ENCODE peak calls at places on chromosomes 5 and 9, in five cellular contexts. One of them, this sample, is unnamed.

GRCh38 chr5:150641006-150641570 is 628 bp downstream of the SYNPO start:
- DNase-seq in GM23338: no peak
- DNase-seq in hepatocyte: no peak
- DNase-seq in cardiac fibroblast: peak
- DNase-seq in choroid plexus epithelial cell: peak
- DNase-seq in this sample: peak

GRCh38 chr5:171825046-171825445 is 39.4 kb downstream of the SMIM23 start:
- DNase-seq in cardiac fibroblast: no peak
- DNase-seq in hepatocyte: no peak
- DNase-seq in choroid plexus epithelial cell: no peak
- DNase-seq in GM23338: no peak
- DNase-seq in this sample: no peak

GRCh38 chr9:113886471-113886870 is 10.4 kb downstream of the ZNF618 start:
- DNase-seq in GM23338: peak
- DNase-seq in hepatocyte: no peak
- DNase-seq in cardiac fibroblast: peak
- DNase-seq in choroid plexus epithelial cell: peak
- DNase-seq in this sample: peak

GRCh38 chr5:38468978-38469706 is 87.3 kb downstream of the LIFR start:
- DNase-seq in choroid plexus epithelial cell: peak
- DNase-seq in GM23338: no peak
- DNase-seq in cardiac fibroblast: peak
- DNase-seq in hepatocyte: no peak
- DNase-seq in this sample: no peak

GRCh38 chr5:91177085-91177484 is 206.0 kb downstream of the ARRDC3 start:
- DNase-seq in choroid plexus epithelial cell: no peak
- DNase-seq in cardiac fibroblast: no peak
- DNase-seq in hepatocyte: no peak
- DNase-seq in GM23338: no peak
- DNase-seq in this sample: no peak

GRCh38 chr5:137836997-137837396 is 30.7 kb upstream of the MYOT start:
- DNase-seq in cardiac fibroblast: peak
- DNase-seq in hepatocyte: peak
- DNase-seq in choroid plexus epithelial cell: peak
- DNase-seq in GM23338: no peak
- DNase-seq in this sample: peak

GRCh38 chr9:97315550-97315949 is 8.1 kb downstream of the CCDC180 start:
- DNase-seq in GM23338: no peak
- DNase-seq in choroid plexus epithelial cell: peak
- DNase-seq in cardiac fibroblast: peak
- DNase-seq in hepatocyte: peak
- DNase-seq in this sample: peak

GRCh38 chr5:103450333-103451061 is 112.1 kb downstream of the NUDT12 start:
- DNase-seq in choroid plexus epithelial cell: peak
- DNase-seq in hepatocyte: no peak
- DNase-seq in cardiac fibroblast: peak
- DNase-seq in GM23338: no peak
- DNase-seq in this sample: peak

GRCh38 chr9:120242397-120242796 is 337.6 kb downstream of the CDK5RAP2 start:
- DNase-seq in GM23338: no peak
- DNase-seq in cardiac fibroblast: no peak
- DNase-seq in hepatocyte: no peak
- DNase-seq in choroid plexus epithelial cell: no peak
- DNase-seq in this sample: no peak

GRCh38 chr9:15272377-15272928 is 34.6 kb downstream of the TTC39B start:
- DNase-seq in cardiac fibroblast: no peak
- DNase-seq in GM23338: no peak
- DNase-seq in choroid plexus epithelial cell: no peak
- DNase-seq in hepatocyte: no peak
- DNase-seq in this sample: no peak

GRCh38 chr5:81782811-81783210 is 31.9 kb upstream of the SSBP2 start:
- DNase-seq in choroid plexus epithelial cell: peak
- DNase-seq in GM23338: no peak
- DNase-seq in cardiac fibroblast: peak
- DNase-seq in hepatocyte: no peak
- DNase-seq in this sample: peak

GRCh38 chr5:14727428-14727865 is 62.9 kb downstream of the OTULIN start:
- DNase-seq in GM23338: peak
- DNase-seq in choroid plexus epithelial cell: peak
- DNase-seq in cardiac fibroblast: peak
- DNase-seq in hepatocyte: peak
- DNase-seq in this sample: peak

GRCh38 chr5:88509403-88509802 is 240.8 kb upstream of the TMEM161B start:
- DNase-seq in choroid plexus epithelial cell: no peak
- DNase-seq in hepatocyte: peak
- DNase-seq in GM23338: no peak
- DNase-seq in cardiac fibroblast: no peak
- DNase-seq in this sample: no peak

GRCh38 chr5:131252824-131253171 is 11.1 kb upstream of the CDC42SE2 start:
- DNase-seq in hepatocyte: no peak
- DNase-seq in cardiac fibroblast: no peak
- DNase-seq in GM23338: no peak
- DNase-seq in choroid plexus epithelial cell: no peak
- DNase-seq in this sample: no peak

GRCh38 chr5:132363431-132364112 is 5.9 kb upstream of the SLC22A5 start:
- DNase-seq in hepatocyte: peak
- DNase-seq in choroid plexus epithelial cell: peak
- DNase-seq in cardiac fibroblast: peak
- DNase-seq in GM23338: no peak
- DNase-seq in this sample: peak

GRCh38 chr9:16726023-16726422 is 144.4 kb downstream of the BNC2 start:
- DNase-seq in cardiac fibroblast: peak
- DNase-seq in GM23338: peak
- DNase-seq in choroid plexus epithelial cell: peak
- DNase-seq in hepatocyte: peak
- DNase-seq in this sample: peak

GRCh38 chr9:86282077-86282978 is at the start of gene ISCA1:
- DNase-seq in hepatocyte: peak
- DNase-seq in choroid plexus epithelial cell: peak
- DNase-seq in cardiac fibroblast: peak
- DNase-seq in GM23338: peak
- DNase-seq in this sample: peak

GRCh38 chr9:6525326-6526040 is 112.5 kb downstream of the UHRF2 start:
- DNase-seq in choroid plexus epithelial cell: peak
- DNase-seq in hepatocyte: no peak
- DNase-seq in GM23338: no peak
- DNase-seq in cardiac fibroblast: no peak
- DNase-seq in this sample: peak

GRCh38 chr5:168765220-168766037 is 186.3 kb upstream of the PANK3 start:
- DNase-seq in cardiac fibroblast: peak
- DNase-seq in GM23338: no peak
- DNase-seq in hepatocyte: peak
- DNase-seq in choroid plexus epithelial cell: no peak
- DNase-seq in this sample: peak

GRCh38 chr5:32362527-32362926 is 49.8 kb upstream of the MTMR12 start:
- DNase-seq in choroid plexus epithelial cell: no peak
- DNase-seq in hepatocyte: no peak
- DNase-seq in cardiac fibroblast: no peak
- DNase-seq in GM23338: no peak
- DNase-seq in this sample: no peak

GRCh38 chr5:123700624-123701023 is 188.6 kb downstream of the CSNK1G3 start:
- DNase-seq in GM23338: peak
- DNase-seq in hepatocyte: peak
- DNase-seq in choroid plexus epithelial cell: peak
- DNase-seq in cardiac fibroblast: peak
- DNase-seq in this sample: peak

GRCh38 chr5:144712090-144712489 is 541.4 kb downstream of the KCTD16 start:
- DNase-seq in cardiac fibroblast: no peak
- DNase-seq in hepatocyte: no peak
- DNase-seq in choroid plexus epithelial cell: no peak
- DNase-seq in GM23338: no peak
- DNase-seq in this sample: no peak

GRCh38 chr5:148979104-148979723 is 83.6 kb downstream of the SH3TC2 start:
- DNase-seq in choroid plexus epithelial cell: no peak
- DNase-seq in hepatocyte: no peak
- DNase-seq in cardiac fibroblast: no peak
- DNase-seq in GM23338: no peak
- DNase-seq in this sample: no peak

GRCh38 chr5:148202531-148203092 is at the start of gene SPINK6:
- DNase-seq in cardiac fibroblast: no peak
- DNase-seq in GM23338: no peak
- DNase-seq in choroid plexus epithelial cell: no peak
- DNase-seq in hepatocyte: no peak
- DNase-seq in this sample: no peak

GRCh38 chr9:13140843-13141592 is 138.5 kb downstream of the MPDZ start:
- DNase-seq in hepatocyte: no peak
- DNase-seq in cardiac fibroblast: peak
- DNase-seq in GM23338: no peak
- DNase-seq in choroid plexus epithelial cell: peak
- DNase-seq in this sample: peak

GRCh38 chr9:1208185-1208584 is 158.0 kb downstream of the DMRT2 start:
- DNase-seq in cardiac fibroblast: no peak
- DNase-seq in GM23338: no peak
- DNase-seq in hepatocyte: no peak
- DNase-seq in choroid plexus epithelial cell: peak
- DNase-seq in this sample: peak

GRCh38 chr9:134913713-134914500 is 3.8 kb downstream of the FCN1 start:
- DNase-seq in GM23338: no peak
- DNase-seq in choroid plexus epithelial cell: no peak
- DNase-seq in cardiac fibroblast: no peak
- DNase-seq in hepatocyte: no peak
- DNase-seq in this sample: no peak

GRCh38 chr9:36163840-36164175 is 5.4 kb upstream of the CCIN start:
- DNase-seq in choroid plexus epithelial cell: peak
- DNase-seq in cardiac fibroblast: no peak
- DNase-seq in hepatocyte: no peak
- DNase-seq in GM23338: no peak
- DNase-seq in this sample: no peak

GRCh38 chr5:33422191-33422590 is 18.6 kb upstream of the TARS1 start:
- DNase-seq in hepatocyte: no peak
- DNase-seq in cardiac fibroblast: no peak
- DNase-seq in GM23338: no peak
- DNase-seq in choroid plexus epithelial cell: no peak
- DNase-seq in this sample: no peak

GRCh38 chr5:33420946-33421345 is 19.8 kb upstream of the TARS1 start:
- DNase-seq in cardiac fibroblast: no peak
- DNase-seq in hepatocyte: no peak
- DNase-seq in GM23338: no peak
- DNase-seq in choroid plexus epithelial cell: no peak
- DNase-seq in this sample: no peak

GRCh38 chr5:33425334-33425733 is 15.4 kb upstream of the TARS1 start:
- DNase-seq in choroid plexus epithelial cell: no peak
- DNase-seq in cardiac fibroblast: no peak
- DNase-seq in hepatocyte: no peak
- DNase-seq in GM23338: no peak
- DNase-seq in this sample: no peak

DNA sequence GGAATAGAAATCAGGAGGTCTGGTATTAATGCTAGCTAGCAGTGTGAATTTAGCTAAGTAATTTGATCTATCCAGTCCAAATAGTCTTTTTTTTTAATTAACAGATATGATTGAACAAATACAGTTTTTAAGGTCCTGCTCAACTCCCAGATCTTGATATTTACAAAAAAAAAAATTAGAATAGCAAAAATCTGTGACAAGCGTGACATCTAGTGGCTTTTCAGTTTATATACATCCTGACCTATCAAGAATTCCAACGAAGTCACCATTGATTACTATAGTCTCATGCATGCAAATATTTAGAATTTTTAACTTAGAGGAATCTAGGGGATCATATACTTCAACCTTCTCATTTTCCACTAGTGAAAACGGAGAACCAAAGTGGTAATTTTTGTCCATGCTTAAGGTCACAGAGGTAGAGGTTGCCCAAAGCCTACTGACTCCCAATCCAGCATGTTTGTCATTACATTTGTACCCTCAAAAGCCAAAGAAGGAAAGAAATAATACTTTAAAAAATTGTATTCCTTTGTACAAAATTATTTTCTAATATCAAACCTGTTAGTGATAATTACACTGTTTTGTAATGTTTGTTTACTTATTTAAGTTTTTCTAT is 17.6 kb upstream of the TARS1 start:
- DNase-seq in choroid plexus epithelial cell: peak
- DNase-seq in cardiac fibroblast: peak
- DNase-seq in GM23338: peak
- DNase-seq in hepatocyte: peak
- DNase-seq in this sample: peak
- TF ChIP-seq CTCF in choroid plexus epithelial cell: peak
- TF ChIP-seq CTCF in cardiac fibroblast: peak
- TF ChIP-seq CTCF in GM23338: peak
- TF ChIP-seq CTCF in hepatocyte: peak
- TF ChIP-seq CTCF in this sample: peak

GRCh38 chr9:129611302-129611800 is 9.6 kb downstream of the C9orf50 start:
- DNase-seq in GM23338: no peak
- DNase-seq in choroid plexus epithelial cell: no peak
- DNase-seq in cardiac fibroblast: no peak
- DNase-seq in hepatocyte: no peak
- DNase-seq in this sample: no peak
- H3K4me3 ChIP-seq in GM23338: peak
- H3K4me3 ChIP-seq in choroid plexus epithelial cell: peak
- H3K4me3 ChIP-seq in cardiac fibroblast: peak
- H3K4me3 ChIP-seq in hepatocyte: no peak
- H3K4me3 ChIP-seq in this sample: no peak

GRCh38 chr5:158755221-158755620 is 344.5 kb downstream of the EBF1 start:
- DNase-seq in hepatocyte: no peak
- DNase-seq in choroid plexus epithelial cell: no peak
- DNase-seq in GM23338: no peak
- DNase-seq in cardiac fibroblast: no peak
- DNase-seq in this sample: no peak

GRCh38 chr5:158759276-158759675 is 340.4 kb downstream of the EBF1 start:
- DNase-seq in GM23338: no peak
- DNase-seq in cardiac fibroblast: no peak
- DNase-seq in choroid plexus epithelial cell: peak
- DNase-seq in hepatocyte: no peak
- DNase-seq in this sample: no peak

GRCh38 chr5:158755971-158756370 is 343.7 kb downstream of the EBF1 start:
- DNase-seq in choroid plexus epithelial cell: peak
- DNase-seq in GM23338: no peak
- DNase-seq in cardiac fibroblast: no peak
- DNase-seq in hepatocyte: no peak
- DNase-seq in this sample: peak

GRCh38 chr5:158758666-158759065 is 341.1 kb downstream of the EBF1 start:
- DNase-seq in GM23338: no peak
- DNase-seq in hepatocyte: no peak
- DNase-seq in choroid plexus epithelial cell: peak
- DNase-seq in cardiac fibroblast: peak
- DNase-seq in this sample: peak

GRCh38 chr5:158756873-158757272 is 342.8 kb downstream of the EBF1 start:
- DNase-seq in GM23338: peak
- DNase-seq in hepatocyte: no peak
- DNase-seq in cardiac fibroblast: no peak
- DNase-seq in choroid plexus epithelial cell: no peak
- DNase-seq in this sample: no peak
- TF ChIP-seq CTCF in GM23338: peak
- TF ChIP-seq CTCF in hepatocyte: no peak
- TF ChIP-seq CTCF in cardiac fibroblast: no peak
- TF ChIP-seq CTCF in choroid plexus epithelial cell: peak
- TF ChIP-seq CTCF in this sample: peak

DNA sequence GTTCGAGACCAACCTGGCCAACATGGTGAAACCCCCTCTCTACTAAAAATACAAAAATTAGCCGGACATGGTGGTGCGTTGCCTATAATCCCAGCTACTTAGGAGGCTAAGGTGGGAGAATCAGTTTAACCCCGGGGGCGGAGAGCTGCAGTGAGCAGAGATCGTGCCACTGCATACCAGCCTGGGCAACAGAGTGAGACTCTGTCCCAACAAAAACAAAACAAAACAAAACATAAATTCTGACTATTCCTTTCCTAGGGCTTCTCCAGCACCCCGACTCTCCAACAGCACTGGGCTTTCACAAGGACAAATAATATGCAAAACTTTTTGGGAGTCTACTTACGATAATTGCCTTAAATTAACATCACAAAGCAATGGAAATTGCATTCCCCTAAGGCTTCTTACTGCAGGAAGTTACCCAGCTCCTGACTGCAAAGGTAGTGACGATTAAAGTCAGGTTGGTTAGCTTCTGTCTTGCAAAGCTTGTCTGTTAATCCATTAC is 15.9 kb upstream of the CDKN2AIPNL start:
- DNase-seq in choroid plexus epithelial cell: no peak
- DNase-seq in cardiac fibroblast: no peak
- DNase-seq in GM23338: peak
- DNase-seq in hepatocyte: no peak
- DNase-seq in this sample: no peak
- H3K4me3 ChIP-seq in choroid plexus epithelial cell: no peak
- H3K4me3 ChIP-seq in cardiac fibroblast: no peak
- H3K4me3 ChIP-seq in GM23338: peak
- H3K4me3 ChIP-seq in hepatocyte: no peak
- H3K4me3 ChIP-seq in this sample: no peak

This sample was measured in fibroblast of villous mesenchyme.